ENCODE peak calls at places on chromosomes 12 and 14, in nine cellular contexts. One of them, this sample, is unnamed.

GRCh38 chr14:106490442-106490841 is 964.1 kb downstream of the TMEM121 start:
- DNase-seq in fibroblast of lung: no peak
- DNase-seq in neural progenitor cell: no peak
- DNase-seq in HFF-Myc: no peak
- DNase-seq in fibroblast of the aortic adventitia: no peak
- DNase-seq in PC-3: no peak
- DNase-seq in body of pancreas: no peak
- DNase-seq in astrocyte of the spinal cord: no peak
- DNase-seq in upper lobe of right lung: no peak
- DNase-seq in this sample: no peak

GRCh38 chr14:35533357-35534129 is 421 bp upstream of the INSM2 start:
- DNase-seq in fibroblast of lung: peak; percentile 45
- DNase-seq in neural progenitor cell: peak; percentile 96
- DNase-seq in HFF-Myc: no peak
- DNase-seq in fibroblast of the aortic adventitia: peak; percentile 11
- DNase-seq in PC-3: peak; percentile 69
- DNase-seq in body of pancreas: peak; percentile 67
- DNase-seq in astrocyte of the spinal cord: peak; percentile 45
- DNase-seq in upper lobe of right lung: peak; percentile 80
- DNase-seq in this sample: peak; percentile 76

GRCh38 chr14:69501362-69501964 is 16.9 kb downstream of the PLEKHD1 start:
- DNase-seq in fibroblast of lung: peak; percentile 11
- DNase-seq in neural progenitor cell: no peak
- DNase-seq in HFF-Myc: no peak
- DNase-seq in fibroblast of the aortic adventitia: peak; percentile 42
- DNase-seq in PC-3: no peak
- DNase-seq in body of pancreas: no peak
- DNase-seq in astrocyte of the spinal cord: peak; percentile 21
- DNase-seq in upper lobe of right lung: peak; percentile 67
- DNase-seq in this sample: no peak

GRCh38 chr12:13000935-13001724 is 1.1 kb upstream of the HEBP1 start:
- DNase-seq in fibroblast of lung: peak; percentile 53
- DNase-seq in neural progenitor cell: peak; percentile 89
- DNase-seq in HFF-Myc: no peak
- DNase-seq in fibroblast of the aortic adventitia: peak; percentile 44
- DNase-seq in PC-3: peak; percentile 47
- DNase-seq in body of pancreas: peak; percentile 62
- DNase-seq in astrocyte of the spinal cord: peak; percentile 54
- DNase-seq in upper lobe of right lung: peak; percentile 85
- DNase-seq in this sample: peak; percentile 59

GRCh38 chr12:131455581-131456110 is 255.2 kb upstream of the SFSWAP start:
- DNase-seq in fibroblast of lung: no peak
- DNase-seq in neural progenitor cell: no peak
- DNase-seq in HFF-Myc: no peak
- DNase-seq in fibroblast of the aortic adventitia: no peak
- DNase-seq in PC-3: no peak
- DNase-seq in body of pancreas: no peak
- DNase-seq in astrocyte of the spinal cord: no peak
- DNase-seq in upper lobe of right lung: peak; percentile 57
- DNase-seq in this sample: no peak

GRCh38 chr14:69586420-69586819 is 11.7 kb upstream of the CCDC177 start:
- DNase-seq in fibroblast of lung: no peak
- DNase-seq in neural progenitor cell: no peak
- DNase-seq in HFF-Myc: no peak
- DNase-seq in fibroblast of the aortic adventitia: peak; percentile 20
- DNase-seq in PC-3: no peak
- DNase-seq in body of pancreas: no peak
- DNase-seq in astrocyte of the spinal cord: no peak
- DNase-seq in upper lobe of right lung: no peak
- DNase-seq in this sample: no peak

GRCh38 chr14:97452314-97452713 is 655.1 kb downstream of the VRK1 start:
- DNase-seq in fibroblast of lung: no peak
- DNase-seq in neural progenitor cell: no peak
- DNase-seq in HFF-Myc: no peak
- DNase-seq in fibroblast of the aortic adventitia: no peak
- DNase-seq in PC-3: no peak
- DNase-seq in body of pancreas: no peak
- DNase-seq in astrocyte of the spinal cord: no peak
- DNase-seq in upper lobe of right lung: no peak
- DNase-seq in this sample: no peak

GRCh38 chr12:49925433-49926194 is 21.9 kb upstream of the FAIM2 start:
- DNase-seq in fibroblast of lung: no peak
- DNase-seq in neural progenitor cell: no peak
- DNase-seq in HFF-Myc: no peak
- DNase-seq in fibroblast of the aortic adventitia: no peak
- DNase-seq in PC-3: no peak
- DNase-seq in body of pancreas: no peak
- DNase-seq in astrocyte of the spinal cord: no peak
- DNase-seq in upper lobe of right lung: peak; percentile 32
- DNase-seq in this sample: no peak

GRCh38 chr12:14650791-14651190 is 45.6 kb downstream of the GUCY2C start:
- DNase-seq in fibroblast of lung: no peak
- DNase-seq in neural progenitor cell: no peak
- DNase-seq in HFF-Myc: no peak
- DNase-seq in fibroblast of the aortic adventitia: peak; percentile 48
- DNase-seq in PC-3: no peak
- DNase-seq in body of pancreas: no peak
- DNase-seq in astrocyte of the spinal cord: no peak
- DNase-seq in upper lobe of right lung: no peak
- DNase-seq in this sample: no peak

GRCh38 chr14:52919971-52920370 is 30.9 kb downstream of the FERMT2 start:
- DNase-seq in fibroblast of lung: no peak
- DNase-seq in neural progenitor cell: no peak
- DNase-seq in HFF-Myc: no peak
- DNase-seq in fibroblast of the aortic adventitia: peak; percentile 77
- DNase-seq in PC-3: peak; percentile 79
- DNase-seq in body of pancreas: no peak
- DNase-seq in astrocyte of the spinal cord: peak; percentile 40
- DNase-seq in upper lobe of right lung: no peak
- DNase-seq in this sample: no peak

GRCh38 chr14:52922656-52923055 is 28.2 kb downstream of the FERMT2 start:
- DNase-seq in fibroblast of lung: peak; percentile 86
- DNase-seq in neural progenitor cell: no peak
- DNase-seq in HFF-Myc: no peak
- DNase-seq in fibroblast of the aortic adventitia: peak; percentile 62
- DNase-seq in PC-3: peak; percentile 84
- DNase-seq in body of pancreas: no peak
- DNase-seq in astrocyte of the spinal cord: peak; percentile 64
- DNase-seq in upper lobe of right lung: no peak
- DNase-seq in this sample: no peak

GRCh38 chr14:52922059-52922458 is 28.8 kb downstream of the FERMT2 start:
- DNase-seq in fibroblast of lung: no peak
- DNase-seq in neural progenitor cell: no peak
- DNase-seq in HFF-Myc: no peak
- DNase-seq in fibroblast of the aortic adventitia: no peak
- DNase-seq in PC-3: no peak
- DNase-seq in body of pancreas: no peak
- DNase-seq in astrocyte of the spinal cord: no peak
- DNase-seq in upper lobe of right lung: no peak
- DNase-seq in this sample: no peak

GRCh38 chr14:52926994-52927393 is 23.9 kb downstream of the FERMT2 start:
- DNase-seq in fibroblast of lung: peak; percentile 56
- DNase-seq in neural progenitor cell: no peak
- DNase-seq in HFF-Myc: no peak
- DNase-seq in fibroblast of the aortic adventitia: peak; percentile 70
- DNase-seq in PC-3: peak; percentile 58
- DNase-seq in body of pancreas: no peak
- DNase-seq in astrocyte of the spinal cord: peak; percentile 53
- DNase-seq in upper lobe of right lung: no peak
- DNase-seq in this sample: peak; percentile 24

GRCh38 chr14:52923902-52924575 is 26.8 kb downstream of the FERMT2 start:
- DNase-seq in fibroblast of lung: no peak
- DNase-seq in neural progenitor cell: no peak
- DNase-seq in HFF-Myc: no peak
- DNase-seq in fibroblast of the aortic adventitia: no peak
- DNase-seq in PC-3: no peak
- DNase-seq in body of pancreas: no peak
- DNase-seq in astrocyte of the spinal cord: no peak
- DNase-seq in upper lobe of right lung: no peak
- DNase-seq in this sample: no peak
- TF ChIP-seq CTCF in fibroblast of lung: no peak
- TF ChIP-seq CTCF in neural progenitor cell: peak; percentile 18
- TF ChIP-seq CTCF in HFF-Myc: no peak
- TF ChIP-seq CTCF in fibroblast of the aortic adventitia: no peak
- TF ChIP-seq CTCF in PC-3: peak; percentile 33
- TF ChIP-seq CTCF in body of pancreas: no peak
- TF ChIP-seq CTCF in astrocyte of the spinal cord: no peak
- TF ChIP-seq CTCF in upper lobe of right lung: no peak
- TF ChIP-seq CTCF in this sample: peak; percentile 16

GRCh38 chr12:30818562-30818961 is 63.8 kb upstream of the CAPRIN2 start:
- DNase-seq in fibroblast of lung: no peak
- DNase-seq in neural progenitor cell: no peak
- DNase-seq in HFF-Myc: no peak
- DNase-seq in fibroblast of the aortic adventitia: no peak
- DNase-seq in PC-3: no peak
- DNase-seq in body of pancreas: no peak
- DNase-seq in astrocyte of the spinal cord: no peak
- DNase-seq in upper lobe of right lung: no peak
- DNase-seq in this sample: no peak
- H3K4me3 ChIP-seq in fibroblast of lung: no peak overlapping the region
- H3K4me3 ChIP-seq in neural progenitor cell: no peak overlapping the region
- H3K4me3 ChIP-seq in HFF-Myc: no peak overlapping the region
- H3K4me3 ChIP-seq in fibroblast of the aortic adventitia: no peak overlapping the region
- H3K4me3 ChIP-seq in PC-3: no peak overlapping the region
- H3K4me3 ChIP-seq in body of pancreas: no peak overlapping the region
- H3K4me3 ChIP-seq in astrocyte of the spinal cord: no peak overlapping the region
- H3K4me3 ChIP-seq in upper lobe of right lung: no peak overlapping the region
- H3K4me3 ChIP-seq in this sample: no peak overlapping the region

DNA sequence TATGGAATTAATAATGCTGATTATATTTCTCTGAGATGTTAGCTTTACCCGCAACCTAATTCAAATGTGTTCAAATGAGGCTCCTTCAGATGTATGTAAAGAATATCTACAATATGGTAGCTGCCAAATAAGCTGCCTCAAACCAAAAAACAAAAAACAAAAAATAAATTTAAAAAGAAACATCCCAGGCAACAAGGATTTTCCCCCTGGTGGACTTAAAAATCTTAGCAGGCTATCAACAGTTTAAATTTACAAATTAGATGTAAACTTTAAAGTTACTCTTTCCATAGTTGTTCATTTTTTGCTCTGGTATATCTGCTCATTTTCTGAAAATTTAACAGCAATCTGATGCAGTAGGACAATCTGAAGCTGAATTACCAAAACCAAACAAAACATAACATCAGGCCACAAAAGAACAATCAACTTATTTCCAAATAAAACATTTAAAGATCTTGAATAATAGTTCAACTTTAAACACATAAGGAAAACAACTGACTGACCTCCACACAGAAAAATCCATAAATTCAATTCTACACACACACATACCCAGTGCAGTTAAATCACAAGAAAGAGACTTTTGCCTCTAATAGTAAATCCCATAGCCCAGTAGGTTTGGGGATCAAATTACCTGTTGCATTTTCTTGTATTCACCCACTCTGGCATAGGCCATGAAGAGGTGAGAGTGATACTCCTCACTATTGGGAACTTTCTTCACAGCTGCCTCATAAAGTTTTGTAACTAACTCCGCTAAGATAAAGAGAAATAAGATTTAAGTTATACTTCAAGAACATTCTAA is 21.3 kb downstream of the NAA25 start:
- DNase-seq in fibroblast of lung: no peak
- DNase-seq in neural progenitor cell: no peak
- DNase-seq in HFF-Myc: no peak
- DNase-seq in fibroblast of the aortic adventitia: no peak
- DNase-seq in PC-3: no peak
- DNase-seq in body of pancreas: no peak
- DNase-seq in astrocyte of the spinal cord: no peak
- DNase-seq in upper lobe of right lung: no peak
- DNase-seq in this sample: no peak
- TF ChIP-seq CTCF in fibroblast of lung: peak; percentile 40
- TF ChIP-seq CTCF in neural progenitor cell: no peak
- TF ChIP-seq CTCF in HFF-Myc: no peak
- TF ChIP-seq CTCF in fibroblast of the aortic adventitia: peak; percentile 39
- TF ChIP-seq CTCF in PC-3: peak; percentile 57
- TF ChIP-seq CTCF in body of pancreas: no peak
- TF ChIP-seq CTCF in astrocyte of the spinal cord: no peak
- TF ChIP-seq CTCF in upper lobe of right lung: no peak
- TF ChIP-seq CTCF in this sample: no peak

GRCh38 chr12:71538807-71539206 is 99.2 kb downstream of the LGR5 start:
- DNase-seq in fibroblast of lung: no peak
- DNase-seq in neural progenitor cell: no peak
- DNase-seq in HFF-Myc: no peak
- DNase-seq in fibroblast of the aortic adventitia: peak; percentile 9
- DNase-seq in PC-3: no peak
- DNase-seq in body of pancreas: no peak
- DNase-seq in astrocyte of the spinal cord: no peak
- DNase-seq in upper lobe of right lung: no peak
- DNase-seq in this sample: no peak

GRCh38 chr12:71536279-71536938 is 96.8 kb downstream of the LGR5 start:
- DNase-seq in fibroblast of lung: no peak
- DNase-seq in neural progenitor cell: no peak
- DNase-seq in HFF-Myc: no peak
- DNase-seq in fibroblast of the aortic adventitia: no peak
- DNase-seq in PC-3: no peak
- DNase-seq in body of pancreas: no peak
- DNase-seq in astrocyte of the spinal cord: no peak
- DNase-seq in upper lobe of right lung: no peak
- DNase-seq in this sample: no peak

GRCh38 chr12:71536939-71537622 is 97.5 kb downstream of the LGR5 start:
- DNase-seq in fibroblast of lung: no peak
- DNase-seq in neural progenitor cell: no peak
- DNase-seq in HFF-Myc: no peak
- DNase-seq in fibroblast of the aortic adventitia: no peak
- DNase-seq in PC-3: no peak
- DNase-seq in body of pancreas: no peak
- DNase-seq in astrocyte of the spinal cord: no peak
- DNase-seq in upper lobe of right lung: no peak
- DNase-seq in this sample: no peak

DNA sequence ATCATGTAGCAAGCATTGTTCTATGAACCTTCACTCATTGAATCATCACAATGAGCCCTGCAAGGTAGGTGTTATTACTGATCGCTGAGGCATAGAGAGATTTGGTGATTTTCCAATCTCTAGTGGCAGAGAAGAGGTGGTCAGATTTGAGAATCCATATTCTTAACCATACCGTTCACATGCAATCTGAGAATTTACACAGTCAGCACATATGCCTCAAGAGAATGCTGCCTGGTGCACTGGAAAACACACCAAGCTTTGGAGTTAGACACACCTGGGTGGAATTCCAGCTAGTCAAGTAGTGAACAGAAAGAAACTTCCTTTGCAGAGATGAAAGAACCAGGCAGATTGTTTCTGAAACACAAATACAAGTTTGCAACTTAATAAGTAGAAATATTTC is 94.1 kb downstream of the LGR5 start:
- DNase-seq in fibroblast of lung: no peak
- DNase-seq in neural progenitor cell: no peak
- DNase-seq in HFF-Myc: no peak
- DNase-seq in fibroblast of the aortic adventitia: no peak
- DNase-seq in PC-3: no peak
- DNase-seq in body of pancreas: no peak
- DNase-seq in astrocyte of the spinal cord: no peak
- DNase-seq in upper lobe of right lung: no peak
- DNase-seq in this sample: no peak
- H3K4me3 ChIP-seq in fibroblast of lung: no peak overlapping the region
- H3K4me3 ChIP-seq in neural progenitor cell: no peak overlapping the region
- H3K4me3 ChIP-seq in HFF-Myc: no peak overlapping the region
- H3K4me3 ChIP-seq in fibroblast of the aortic adventitia: no peak overlapping the region
- H3K4me3 ChIP-seq in PC-3: no peak overlapping the region
- H3K4me3 ChIP-seq in body of pancreas: no peak overlapping the region
- H3K4me3 ChIP-seq in astrocyte of the spinal cord: no peak overlapping the region
- H3K4me3 ChIP-seq in upper lobe of right lung: no peak overlapping the region
- H3K4me3 ChIP-seq in this sample: no peak overlapping the region

This sample was measured in epithelial cell of esophagus.